ENCODE peak calls at places on chromosomes 4 and X, in six cellular contexts. O is neuronal stem cell, X is IMR-90, H is mesendoderm, F is H9, M is H1. J is an unnamed sample.

GRCh38 chr4:48602222-48602621 is 112.2 kb downstream of the ZAR1 start:
- DNase-seq in O (no peak), X (peak), H (no peak), F (no peak), M (no peak), J (peak)

GRCh38 chrX:56802921-56803848 is 74.1 kb downstream of the NBDY start:
- DNase-seq in O (peak), X (peak), H (peak), F (peak), M (peak), J (peak)

GRCh38 chr4:3316146-3316545 is 23.3 kb downstream of the RGS12 start:
- DNase-seq in O (no peak), X (no peak), H (no peak), F (peak), M (no peak), J (no peak)

GRCh38 chrX:47831788-47832187 is 4.9 kb upstream of the ZNF81 start:
- DNase-seq in O (no peak), X (peak), H (peak), F (peak), M (no peak), J (peak)

GRCh38 chrX:118497180-118497814 is 1.7 kb downstream of the DOCK11 start:
- DNase-seq in O (no peak), X (no peak), H (no peak), F (no peak), M (no peak), J (no peak)

GRCh38 chr4:73257242-73257994 is 1.2 kb downstream of the ANKRD17 start:
- DNase-seq in O (peak), X (peak), H (peak), F (peak), M (no peak), J (peak)

GRCh38 chr4:71243434-71243833 is 95.4 kb upstream of the SLC4A4 start:
- DNase-seq in O (no peak), X (no peak), H (no peak), F (no peak), M (no peak), J (no peak)

GRCh38 chr4:83599183-83599582 is 63.3 kb downstream of the GPAT3 start:
- DNase-seq in O (no peak), X (peak), H (peak), F (no peak), M (no peak), J (peak)

GRCh38 chr4:864456-865120 is 38.7 kb upstream of the CPLX1 start:
- DNase-seq in O (no peak), X (no peak), H (no peak), F (no peak), M (no peak), J (no peak)

GRCh38 chr4:182862921-182863320 is 54.3 kb downstream of the DCTD start:
- DNase-seq in O (no peak), X (no peak), H (no peak), F (peak), M (no peak), J (no peak)

GRCh38 chr4:184402740-184403383 is 71.5 kb downstream of the IRF2 start:
- DNase-seq in O (no peak), X (no peak), H (no peak), F (no peak), M (no peak), J (no peak)

GRCh38 chrX:110172215-110172614 is 145.7 kb downstream of the AMMECR1 start:
- DNase-seq in O (no peak), X (no peak), H (no peak), F (no peak), M (no peak), J (no peak)

GRCh38 chr4:6641164-6641970 is 882 bp downstream of the MRFAP1 start:
- DNase-seq in O (no peak), X (peak), H (peak), F (no peak), M (no peak), J (peak)

GRCh38 chr4:169201144-169202124 is 69.3 kb downstream of the SH3RF1 start:
- DNase-seq in O (no peak), X (no peak), H (no peak), F (no peak), M (no peak), J (peak)

GRCh38 chr4:93760284-93760683 is 68.3 kb upstream of the ATOH1 start:
- DNase-seq in O (no peak), X (no peak), H (no peak), F (no peak), M (no peak), J (no peak)

GRCh38 chrX:77788050-77788449 is 2.0 kb upstream of the ATRX start:
- DNase-seq in O (no peak), X (peak), H (peak), F (no peak), M (no peak), J (peak)

GRCh38 chrX:9114245-9114644 is 80.3 kb upstream of the FAM9B start:
- DNase-seq in O (no peak), X (no peak), H (no peak), F (no peak), M (no peak), J (no peak)

GRCh38 chr4:130486186-130486585 is 1390.2 kb downstream of the C4orf33 start:
- DNase-seq in O (no peak), X (peak), H (no peak), F (no peak), M (no peak), J (no peak)

GRCh38 chr4:156779774-156780173 is 191.8 kb downstream of the PDGFC start:
- DNase-seq in O (no peak), X (peak), H (peak), F (no peak), M (no peak), J (peak)

GRCh38 chr4:58113083-58113482 is 1002.9 kb upstream of the IGFBP7 start:
- DNase-seq in O (no peak), X (no peak), H (no peak), F (no peak), M (no peak), J (no peak)

GRCh38 chr4:3371581-3372001 is 70.2 kb upstream of the HGFAC start:
- DNase-seq in O (no peak), X (peak), H (peak), F (no peak), M (no peak), J (peak)

GRCh38 chr4:152586668-152587067 is 50.8 kb upstream of the FBXW7 start:
- DNase-seq in O (no peak), X (no peak), H (no peak), F (no peak), M (no peak), J (no peak)

GRCh38 chr4:125125256-125125655 is 189.5 kb upstream of the FAT4 start:
- DNase-seq in O (peak), X (no peak), H (no peak), F (no peak), M (no peak), J (no peak)

GRCh38 chr4:135344492-135344891 is 1142.9 kb upstream of the PABPC4L start:
- DNase-seq in O (no peak), X (no peak), H (no peak), F (no peak), M (no peak), J (no peak)

GRCh38 chr4:126740687-126741086 is 892.1 kb upstream of the INTU start:
- DNase-seq in O (no peak), X (no peak), H (no peak), F (no peak), M (no peak), J (no peak)

GRCh38 chrX:149984411-149984810 is 46.1 kb upstream of the EOLA2 start:
- DNase-seq in O (no peak), X (no peak), H (no peak), F (no peak), M (no peak), J (no peak)

GRCh38 chrX:114841051-114841450 is 176.4 kb downstream of the IL13RA2 start:
- DNase-seq in O (no peak), X (peak), H (peak), F (no peak), M (no peak), J (peak)

GRCh38 chr4:145098675-145099037 is 545 bp downstream of the ABCE1 start:
- DNase-seq in O (no peak), X (peak), H (no peak), F (no peak), M (no peak), J (peak)

GRCh38 chrX:46328133-46328532 is 217.1 kb downstream of the ZNF674 start:
- DNase-seq in O (no peak), X (no peak), H (no peak), F (no peak), M (no peak), J (no peak)

GRCh38 chr4:127732623-127733199 is 2.5 kb downstream of the SLC25A31 start:
- DNase-seq in O (peak), X (peak), H (peak), F (no peak), M (no peak), J (peak)

GRCh38 chrX:45889471-45889870 is 655.8 kb downstream of the ZNF674 start:
- DNase-seq in O (no peak), X (peak), H (no peak), F (no peak), M (no peak), J (no peak)

GRCh38 chr4:95505149-95505548 is 43.6 kb downstream of the UNC5C start:
- DNase-seq in O (peak), X (peak), H (peak), F (no peak), M (no peak), J (peak)

GRCh38 chr4:184100297-184100885 is 117.3 kb downstream of the ENPP6 start:
- DNase-seq in O (peak), X (peak), H (peak), F (peak), M (no peak), J (peak)

GRCh38 chr4:109702950-109703663 is at the start of gene CASP6:
- DNase-seq in O (peak), X (peak), H (peak), F (peak), M (peak), J (peak)

GRCh38 chr4:3791910-3792542 is 25.8 kb downstream of the ADRA2C start:
- DNase-seq in O (peak), X (peak), H (peak), F (peak), M (peak), J (no peak)

GRCh38 chr4:123744664-123745290 is 348.2 kb downstream of the SPRY1 start:
- DNase-seq in O (no peak), X (peak), H (no peak), F (no peak), M (no peak), J (no peak)

GRCh38 chrX:24372021-24372763 is 11.8 kb downstream of the SUPT20HL1 start:
- DNase-seq in O (peak), X (no peak), H (peak), F (no peak), M (no peak), J (no peak)

GRCh38 chr4:40675166-40675565 is 45.5 kb upstream of the RBM47 start:
- DNase-seq in O (no peak), X (no peak), H (no peak), F (no peak), M (no peak), J (no peak)
- H4K8ac ChIP-seq in O (no peak), X (no peak), H (no peak), F (no peak), M (no peak), J (no peak)

GRCh38 chrX:129065895-129066294 is 457.4 kb downstream of the SMARCA1 start:
- DNase-seq in O (no peak), X (no peak), H (no peak), F (no peak), M (no peak), J (no peak)
- H2BK15ac ChIP-seq in O (no peak), X (no peak), H (no peak), F (no peak), M (no peak), J (no peak)

GRCh38 chr4:8617486-8618040 is 25.0 kb downstream of the CPZ start:
- DNase-seq in O (no peak), X (no peak), H (no peak), F (no peak), M (no peak), J (no peak)

GRCh38 chr4:8616831-8617230 is 24.3 kb downstream of the CPZ start:
- DNase-seq in O (no peak), X (no peak), H (no peak), F (no peak), M (no peak), J (no peak)

GRCh38 chr4:8614365-8615193 is 22.0 kb downstream of the CPZ start:
- DNase-seq in O (no peak), X (no peak), H (no peak), F (no peak), M (no peak), J (no peak)

GRCh38 chr4:8615366-8615765 is 22.8 kb downstream of the CPZ start:
- DNase-seq in O (no peak), X (no peak), H (no peak), F (no peak), M (no peak), J (no peak)

DNA sequence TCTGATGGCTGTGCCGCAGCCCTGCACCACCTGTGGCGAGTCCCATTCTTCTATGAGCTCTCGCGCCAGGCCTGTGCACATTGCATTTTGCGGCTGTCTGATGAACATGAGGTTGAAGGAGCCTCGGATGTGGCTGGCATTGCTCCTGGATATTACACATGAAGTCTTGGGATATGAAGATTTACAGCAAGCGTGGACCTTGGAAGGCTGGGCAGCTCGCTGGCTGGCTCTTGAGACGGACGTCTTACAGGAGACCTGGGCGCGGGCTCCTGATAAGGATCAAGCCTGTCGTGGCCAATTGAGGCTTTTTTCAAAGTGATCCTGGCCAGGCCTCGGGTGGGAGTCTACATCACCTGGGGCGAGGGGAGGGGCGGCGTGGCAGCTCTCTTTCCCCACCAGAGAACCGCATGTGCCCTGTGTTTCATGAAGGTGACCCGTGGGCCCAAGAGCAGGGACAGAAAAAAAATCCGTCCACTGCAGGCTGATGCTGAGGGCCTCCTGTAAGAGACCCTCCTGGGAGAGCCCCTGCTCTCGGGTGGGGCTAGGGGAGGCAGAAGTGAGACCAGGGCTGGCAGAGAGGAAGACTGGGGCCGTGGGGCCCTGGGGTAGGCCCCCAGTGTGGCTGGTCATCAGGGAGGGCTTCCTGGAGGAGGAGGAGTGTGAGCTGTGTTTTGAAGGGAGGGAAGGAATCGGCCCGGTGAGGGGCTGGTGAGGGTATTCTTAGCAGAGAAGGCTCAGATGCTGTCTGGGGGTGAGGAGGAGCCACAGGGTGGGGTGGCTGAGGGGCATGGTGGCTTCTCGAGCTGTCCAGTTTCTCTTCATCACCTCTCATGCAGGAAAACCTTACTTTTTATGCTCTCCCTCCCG is 23.6 kb downstream of the CPZ start:
- DNase-seq in O (no peak), X (no peak), H (no peak), F (no peak), M (no peak), J (no peak)
- H4K8ac ChIP-seq in O (no peak), X (no peak), H (no peak), F (no peak), M (no peak), J (no peak)

DNA sequence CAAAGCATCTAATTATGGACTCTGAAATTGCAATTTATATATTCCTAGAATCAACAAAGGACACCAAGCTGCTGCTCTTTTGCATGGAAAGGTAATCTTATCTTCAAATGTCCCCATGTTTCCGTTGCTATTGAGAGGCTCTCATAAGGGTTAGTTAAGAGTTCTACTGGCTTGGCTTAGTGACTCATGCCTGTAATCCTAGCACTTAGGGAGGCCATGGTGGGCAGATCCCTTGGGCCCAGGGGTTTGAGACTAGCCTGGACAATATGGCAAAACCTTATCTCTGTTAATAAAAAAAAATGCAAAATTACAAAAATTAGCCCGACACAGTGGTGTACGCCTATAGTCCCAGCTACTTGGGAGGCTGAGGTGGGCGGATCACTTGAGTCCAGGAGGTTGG is 93.4 kb upstream of the RAPGEF2 start:
- DNase-seq in O (no peak), X (no peak), H (no peak), F (no peak), M (no peak), J (peak)
- H2BK15ac ChIP-seq in O (no peak), X (no peak), H (no peak), F (no peak), M (no peak), J (no peak)

DNA sequence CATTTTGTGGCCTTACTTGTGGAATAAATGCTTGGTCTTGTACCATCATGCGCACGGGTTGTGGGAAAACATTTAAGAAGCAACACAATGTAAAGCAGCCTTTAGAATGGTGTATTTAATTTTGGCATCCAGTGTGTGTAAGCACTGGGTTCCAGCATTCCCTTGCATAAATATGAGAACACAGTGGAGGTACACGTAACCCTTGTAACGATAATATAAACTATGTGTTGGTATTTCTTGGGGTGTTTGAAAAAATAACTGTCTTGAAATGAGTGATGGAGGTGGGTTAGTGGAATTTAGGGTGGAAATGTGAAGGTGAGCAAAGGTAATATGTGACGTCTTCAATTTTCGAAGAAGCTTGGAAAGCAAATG is 2.1 kb downstream of the DCUN1D4 start:
- DNase-seq in O (no peak), X (no peak), H (no peak), F (no peak), M (no peak), J (no peak)
- H4K8ac ChIP-seq in O (no peak), X (no peak), H (no peak), F (no peak), M (no peak), J (peak)

DNA sequence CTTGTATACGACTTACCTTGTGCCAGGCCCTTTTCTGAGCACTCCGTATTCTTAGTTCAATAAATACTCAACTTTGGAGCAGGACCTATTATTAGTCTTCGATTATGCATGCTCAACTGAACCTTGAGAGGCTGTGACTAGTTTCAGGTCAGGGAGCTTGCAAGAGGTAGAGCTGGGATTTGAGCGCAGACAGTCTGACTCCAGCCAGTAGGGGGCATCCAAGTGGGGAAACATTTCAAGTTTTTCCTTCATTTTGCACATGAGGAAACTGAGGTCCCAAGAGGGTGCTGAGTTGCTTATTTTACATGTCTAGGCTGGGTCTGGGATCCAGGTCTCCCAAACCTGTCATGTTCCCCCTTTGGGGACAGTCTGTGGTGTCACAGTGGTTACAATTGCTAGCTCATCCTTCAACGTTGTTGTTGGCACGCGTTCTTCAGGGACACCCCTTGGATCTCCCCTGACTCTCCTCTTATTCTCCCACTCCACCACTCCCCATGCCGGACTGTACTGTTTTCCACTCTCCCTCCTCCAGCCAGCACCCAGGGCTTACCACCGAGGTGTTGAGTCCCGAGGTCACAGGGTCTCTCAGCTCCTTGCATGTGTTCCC is 6.7 kb upstream of the PRICKLE3 start:
- DNase-seq in O (no peak), X (peak), H (peak), F (peak), M (no peak), J (peak)
- H2BK15ac ChIP-seq in O (no peak), X (no peak), H (no peak), F (no peak), M (no peak), J (no peak)

J was measured in mesenchymal stem cell.